ENCODE peak calls at places on chromosomes 1 and 21, in ten cellular contexts. V is effector memory CD4-positive, alpha-beta T cell; O is body of pancreas; L is CMK; G is HS-5; I is type B pancreatic cell; F is NCI-H1092; B is MV-4-11; D is pancreas; E is T-cell. W is an unnamed sample.

GRCh38 chr1:155113450-155113985 is 14.2 kb upstream of the EFNA1 start:
- DNase-seq in V (no peak), O (no peak), L (no peak), G (no peak), I (no peak), F (no peak), B (no peak), D (no peak), E (no peak), W (no peak)

GRCh38 chr1:104648269-104648691 is 898.6 kb downstream of the AMY1C start:
- DNase-seq in V (no peak), O (no peak), L (no peak), G (peak), I (no peak), F (peak), B (peak), D (no peak), E (no peak), W (no peak)

GRCh38 chr1:85128296-85128695 is 72.5 kb downstream of the SYDE2 start:
- DNase-seq in V (no peak), O (no peak), L (no peak), G (no peak), I (no peak), F (no peak), B (no peak), D (no peak), E (no peak), W (no peak)

GRCh38 chr21:42734323-42734971 is 81.0 kb downstream of the PDE9A start:
- DNase-seq in V (no peak), O (no peak), L (no peak), G (no peak), I (no peak), F (no peak), B (peak), D (no peak), E (no peak), W (no peak)

GRCh38 chr1:103220503-103221095 is 112.3 kb upstream of the COL11A1 start:
- DNase-seq in V (no peak), O (no peak), L (no peak), G (no peak), I (no peak), F (no peak), B (no peak), D (no peak), E (no peak), W (no peak)

GRCh38 chr1:221706862-221707582 is 34.9 kb downstream of the DUSP10 start:
- DNase-seq in V (no peak), O (no peak), L (no peak), G (no peak), I (no peak), F (no peak), B (peak), D (no peak), E (no peak), W (no peak)

GRCh38 chr21:45371649-45372048 is 33.3 kb upstream of the COL18A1 start:
- DNase-seq in V (no peak), O (no peak), L (no peak), G (no peak), I (no peak), F (no peak), B (no peak), D (no peak), E (no peak), W (no peak)

GRCh38 chr1:67735220-67735619 is 50.2 kb downstream of the GADD45A start:
- DNase-seq in V (no peak), O (no peak), L (no peak), G (no peak), I (no peak), F (no peak), B (no peak), D (no peak), E (no peak), W (no peak)

GRCh38 chr1:182163821-182164223 is 102.3 kb upstream of the ZNF648 start:
- DNase-seq in V (no peak), O (peak), L (no peak), G (no peak), I (no peak), F (no peak), B (no peak), D (no peak), E (no peak), W (no peak)

GRCh38 chr1:167981933-167982332 is 45.1 kb upstream of the MPC2 start:
- DNase-seq in V (no peak), O (no peak), L (no peak), G (no peak), I (no peak), F (no peak), B (no peak), D (no peak), E (no peak), W (no peak)

GRCh38 chr1:202007703-202008489 is 2.5 kb upstream of the ELF3 start:
- DNase-seq in V (no peak), O (peak), L (peak), G (no peak), I (peak), F (no peak), B (no peak), D (peak), E (no peak), W (no peak)

GRCh38 chr1:107683198-107683657 is 281.8 kb downstream of the VAV3 start:
- DNase-seq in V (no peak), O (no peak), L (no peak), G (no peak), I (no peak), F (no peak), B (no peak), D (no peak), E (no peak), W (no peak)

GRCh38 chr21:34668803-34669148 is at the start of gene CLIC6:
- DNase-seq in V (no peak), O (no peak), L (no peak), G (no peak), I (no peak), F (no peak), B (no peak), D (no peak), E (no peak), W (peak)

GRCh38 chr1:173134800-173135199 is 72.3 kb downstream of the TNFSF4 start:
- DNase-seq in V (no peak), O (peak), L (no peak), G (no peak), I (no peak), F (no peak), B (no peak), D (no peak), E (no peak), W (no peak)

GRCh38 chr1:79373481-79374132 is 367.1 kb upstream of the ADGRL4 start:
- DNase-seq in V (no peak), O (peak), L (no peak), G (no peak), I (no peak), F (no peak), B (no peak), D (peak), E (no peak), W (no peak)

GRCh38 chr1:19514391-19514831 is 29.1 kb upstream of the CAPZB start:
- DNase-seq in V (no peak), O (peak), L (no peak), G (no peak), I (no peak), F (no peak), B (no peak), D (no peak), E (no peak), W (no peak)

GRCh38 chr21:34935452-34935851 is 113.7 kb downstream of the RUNX1 start:
- DNase-seq in V (no peak), O (no peak), L (no peak), G (no peak), I (no peak), F (no peak), B (peak), D (no peak), E (no peak), W (no peak)

GRCh38 chr1:47914218-47914937 is 82.8 kb downstream of the TRABD2B start:
- DNase-seq in V (no peak), O (no peak), L (no peak), G (no peak), I (no peak), F (no peak), B (no peak), D (no peak), E (no peak), W (no peak)

GRCh38 chr1:149934326-149934725 is 2.4 kb downstream of the MTMR11 start:
- DNase-seq in V (no peak), O (no peak), L (no peak), G (no peak), I (no peak), F (no peak), B (no peak), D (no peak), E (no peak), W (no peak)

GRCh38 chr1:8152731-8153702 is 126.9 kb upstream of the ERRFI1 start:
- DNase-seq in V (peak), O (no peak), L (no peak), G (no peak), I (no peak), F (no peak), B (no peak), D (no peak), E (peak), W (no peak)

GRCh38 chr1:37948841-37949240 is 2.0 kb upstream of the INPP5B start:
- DNase-seq in V (no peak), O (no peak), L (no peak), G (no peak), I (no peak), F (no peak), B (no peak), D (no peak), E (no peak), W (no peak)

GRCh38 chr1:92076363-92076762 is 1.2 kb upstream of the SETSIP start:
- DNase-seq in V (no peak), O (no peak), L (no peak), G (no peak), I (no peak), F (no peak), B (no peak), D (no peak), E (no peak), W (no peak)

GRCh38 chr1:212769372-212770167 is 22.0 kb downstream of the NSL1 start:
- DNase-seq in V (no peak), O (no peak), L (no peak), G (no peak), I (no peak), F (no peak), B (no peak), D (no peak), E (no peak), W (no peak)

GRCh38 chr1:97139512-97139911 is 417.9 kb downstream of the PTBP2 start:
- DNase-seq in V (no peak), O (no peak), L (no peak), G (no peak), I (no peak), F (no peak), B (no peak), D (no peak), E (no peak), W (no peak)

GRCh38 chr1:228004331-228004871 is 2.4 kb upstream of the WNT3A start:
- DNase-seq in V (no peak), O (no peak), L (no peak), G (no peak), I (no peak), F (peak), B (no peak), D (no peak), E (no peak), W (no peak)

GRCh38 chr1:165539908-165540307 is 3.9 kb upstream of the LRRC52 start:
- DNase-seq in V (no peak), O (no peak), L (no peak), G (no peak), I (no peak), F (no peak), B (no peak), D (no peak), E (no peak), W (no peak)

GRCh38 chr1:30106125-30106524 is 617.3 kb downstream of the MATN1 start:
- DNase-seq in V (no peak), O (no peak), L (no peak), G (no peak), I (no peak), F (peak), B (peak), D (no peak), E (no peak), W (peak)

GRCh38 chr1:190084552-190084951 is 393.1 kb downstream of the BRINP3 start:
- DNase-seq in V (no peak), O (no peak), L (no peak), G (no peak), I (no peak), F (no peak), B (no peak), D (no peak), E (no peak), W (peak)

GRCh38 chr1:28860332-28861073 is 48.5 kb downstream of the OPRD1 start:
- DNase-seq in V (no peak), O (peak), L (no peak), G (no peak), I (no peak), F (no peak), B (peak), D (no peak), E (no peak), W (peak)

GRCh38 chr1:221449801-221450470 is 292.0 kb downstream of the DUSP10 start:
- DNase-seq in V (no peak), O (no peak), L (no peak), G (peak), I (no peak), F (no peak), B (no peak), D (no peak), E (no peak), W (no peak)

GRCh38 chr1:245829861-245830260 is 675.1 kb downstream of the KIF26B start:
- DNase-seq in V (no peak), O (no peak), L (no peak), G (no peak), I (no peak), F (no peak), B (no peak), D (no peak), E (no peak), W (no peak)

GRCh38 chr1:112937070-112937469 is 18.9 kb downstream of the SLC16A1 start:
- DNase-seq in V (no peak), O (no peak), L (no peak), G (no peak), I (no peak), F (no peak), B (no peak), D (no peak), E (no peak), W (no peak)